ENCODE peak calls at places on chromosomes 1 and 21, in six cellular contexts. One of them, this sample, is unnamed.

GRCh38 chr1:25711555-25712298 is 88.3 kb upstream of the SELENON start:
- DNase-seq in T-cell: peak; percentile 41
- DNase-seq in astrocyte of the spinal cord: peak; percentile 38
- DNase-seq in progenitor cell of endocrine pancreas: no peak
- DNase-seq in NCI-H2081: no peak
- DNase-seq in NCI-H524 treated with DMSO at 0.1 percent for 48 hours: no peak
- DNase-seq in this sample: no peak

GRCh38 chr1:42931108-42931539 is 27.5 kb downstream of the SLC2A1 start:
- DNase-seq in progenitor cell of endocrine pancreas: no peak
- DNase-seq in astrocyte of the spinal cord: no peak
- DNase-seq in NCI-H524 treated with DMSO at 0.1 percent for 48 hours: no peak
- DNase-seq in T-cell: peak; percentile 48
- DNase-seq in NCI-H2081: peak; percentile 19
- DNase-seq in this sample: no peak

GRCh38 chr1:27940297-27940696 is 5.5 kb downstream of the SMPDL3B start:
- DNase-seq in NCI-H524 treated with DMSO at 0.1 percent for 48 hours: no peak
- DNase-seq in progenitor cell of endocrine pancreas: no peak
- DNase-seq in NCI-H2081: peak; percentile 7
- DNase-seq in T-cell: peak; percentile 78
- DNase-seq in astrocyte of the spinal cord: no peak
- DNase-seq in this sample: no peak

GRCh38 chr1:228460830-228461229 is 26.4 kb upstream of the RNF187 start:
- DNase-seq in NCI-H2081: no peak
- DNase-seq in T-cell: no peak
- DNase-seq in progenitor cell of endocrine pancreas: no peak
- DNase-seq in NCI-H524 treated with DMSO at 0.1 percent for 48 hours: no peak
- DNase-seq in astrocyte of the spinal cord: no peak
- DNase-seq in this sample: no peak

GRCh38 chr1:117176579-117176978 is 34.1 kb downstream of the VTCN1 start:
- DNase-seq in NCI-H524 treated with DMSO at 0.1 percent for 48 hours: no peak
- DNase-seq in astrocyte of the spinal cord: no peak
- DNase-seq in progenitor cell of endocrine pancreas: no peak
- DNase-seq in NCI-H2081: no peak
- DNase-seq in T-cell: no peak
- DNase-seq in this sample: no peak

GRCh38 chr1:228166170-228166936 is 749 bp downstream of the IBA57 start:
- DNase-seq in T-cell: peak; percentile 48
- DNase-seq in astrocyte of the spinal cord: peak; percentile 38
- DNase-seq in progenitor cell of endocrine pancreas: no peak
- DNase-seq in NCI-H2081: peak; percentile 21
- DNase-seq in NCI-H524 treated with DMSO at 0.1 percent for 48 hours: peak; percentile 12
- DNase-seq in this sample: peak; percentile 78

GRCh38 chr1:108877858-108878257 is 1.1 kb downstream of the GPSM2 start:
- DNase-seq in NCI-H2081: no peak
- DNase-seq in T-cell: no peak
- DNase-seq in astrocyte of the spinal cord: peak; percentile 51
- DNase-seq in progenitor cell of endocrine pancreas: no peak
- DNase-seq in NCI-H524 treated with DMSO at 0.1 percent for 48 hours: no peak
- DNase-seq in this sample: no peak

GRCh38 chr1:2166254-2166653 is 28.3 kb downstream of the FAAP20 start:
- DNase-seq in NCI-H524 treated with DMSO at 0.1 percent for 48 hours: no peak
- DNase-seq in T-cell: no peak
- DNase-seq in NCI-H2081: no peak
- DNase-seq in progenitor cell of endocrine pancreas: no peak
- DNase-seq in astrocyte of the spinal cord: no peak
- DNase-seq in this sample: no peak

GRCh38 chr21:45504021-45504515 is 38.2 kb downstream of the SLC19A1 start:
- DNase-seq in T-cell: no peak
- DNase-seq in NCI-H2081: no peak
- DNase-seq in astrocyte of the spinal cord: no peak
- DNase-seq in progenitor cell of endocrine pancreas: no peak
- DNase-seq in NCI-H524 treated with DMSO at 0.1 percent for 48 hours: no peak
- DNase-seq in this sample: no peak

GRCh38 chr1:228415853-228416216 is 826 bp downstream of the TRIM17 start:
- DNase-seq in NCI-H2081: no peak
- DNase-seq in astrocyte of the spinal cord: no peak
- DNase-seq in progenitor cell of endocrine pancreas: no peak
- DNase-seq in T-cell: no peak
- DNase-seq in NCI-H524 treated with DMSO at 0.1 percent for 48 hours: no peak
- DNase-seq in this sample: no peak

GRCh38 chr21:36463991-36464390 is 15.9 kb downstream of the CLDN14 start:
- DNase-seq in NCI-H2081: no peak
- DNase-seq in astrocyte of the spinal cord: no peak
- DNase-seq in T-cell: no peak
- DNase-seq in progenitor cell of endocrine pancreas: no peak
- DNase-seq in NCI-H524 treated with DMSO at 0.1 percent for 48 hours: no peak
- DNase-seq in this sample: no peak

GRCh38 chr1:28917757-28918118 is 3.4 kb downstream of the EPB41 start:
- DNase-seq in astrocyte of the spinal cord: no peak
- DNase-seq in T-cell: no peak
- DNase-seq in progenitor cell of endocrine pancreas: no peak
- DNase-seq in NCI-H524 treated with DMSO at 0.1 percent for 48 hours: no peak
- DNase-seq in NCI-H2081: no peak
- DNase-seq in this sample: no peak

GRCh38 chr1:178724734-178725602 is at the start of gene RALGPS2:
- DNase-seq in NCI-H2081: peak; percentile 48
- DNase-seq in astrocyte of the spinal cord: peak; percentile 76
- DNase-seq in NCI-H524 treated with DMSO at 0.1 percent for 48 hours: no peak
- DNase-seq in progenitor cell of endocrine pancreas: peak; percentile 52
- DNase-seq in T-cell: peak; percentile 47
- DNase-seq in this sample: peak; percentile 46

GRCh38 chr1:14850563-14850962 is 252.1 kb downstream of the KAZN start:
- DNase-seq in NCI-H524 treated with DMSO at 0.1 percent for 48 hours: no peak
- DNase-seq in T-cell: no peak
- DNase-seq in progenitor cell of endocrine pancreas: no peak
- DNase-seq in astrocyte of the spinal cord: no peak
- DNase-seq in NCI-H2081: no peak
- DNase-seq in this sample: no peak

GRCh38 chr1:17810668-17811067 is 55.5 kb downstream of the ACTL8 start:
- DNase-seq in NCI-H2081: no peak
- DNase-seq in progenitor cell of endocrine pancreas: no peak
- DNase-seq in T-cell: no peak
- DNase-seq in NCI-H524 treated with DMSO at 0.1 percent for 48 hours: no peak
- DNase-seq in astrocyte of the spinal cord: no peak
- DNase-seq in this sample: no peak

GRCh38 chr21:42641311-42642218 is 11.9 kb upstream of the PDE9A start:
- DNase-seq in NCI-H2081: no peak
- DNase-seq in progenitor cell of endocrine pancreas: no peak
- DNase-seq in NCI-H524 treated with DMSO at 0.1 percent for 48 hours: no peak
- DNase-seq in astrocyte of the spinal cord: no peak
- DNase-seq in T-cell: no peak
- DNase-seq in this sample: no peak

GRCh38 chr1:200908158-200908868 is 13.6 kb downstream of the INAVA start:
- DNase-seq in T-cell: no peak
- DNase-seq in NCI-H2081: no peak
- DNase-seq in progenitor cell of endocrine pancreas: no peak
- DNase-seq in NCI-H524 treated with DMSO at 0.1 percent for 48 hours: no peak
- DNase-seq in astrocyte of the spinal cord: no peak
- DNase-seq in this sample: no peak

GRCh38 chr1:218156602-218157001 is 128.5 kb upstream of the RRP15 start:
- DNase-seq in NCI-H2081: peak; percentile 66
- DNase-seq in T-cell: no peak
- DNase-seq in astrocyte of the spinal cord: no peak
- DNase-seq in progenitor cell of endocrine pancreas: peak; percentile 30
- DNase-seq in NCI-H524 treated with DMSO at 0.1 percent for 48 hours: no peak
- DNase-seq in this sample: peak; percentile 70

GRCh38 chr1:32817815-32818786 is 648 bp downstream of the S100PBP start:
- DNase-seq in NCI-H524 treated with DMSO at 0.1 percent for 48 hours: peak; percentile 14
- DNase-seq in progenitor cell of endocrine pancreas: peak; percentile 54
- DNase-seq in T-cell: no peak
- DNase-seq in astrocyte of the spinal cord: peak; percentile 60
- DNase-seq in NCI-H2081: peak; percentile 68
- DNase-seq in this sample: peak; percentile 86

GRCh38 chr21:26832513-26832912 is 12.7 kb downstream of the ADAMTS1 start:
- DNase-seq in T-cell: no peak
- DNase-seq in NCI-H2081: no peak
- DNase-seq in astrocyte of the spinal cord: no peak
- DNase-seq in NCI-H524 treated with DMSO at 0.1 percent for 48 hours: no peak
- DNase-seq in progenitor cell of endocrine pancreas: no peak
- DNase-seq in this sample: no peak

GRCh38 chr1:34867421-34867820 is 7.9 kb upstream of the SMIM12 start:
- DNase-seq in NCI-H2081: no peak
- DNase-seq in NCI-H524 treated with DMSO at 0.1 percent for 48 hours: no peak
- DNase-seq in T-cell: no peak
- DNase-seq in progenitor cell of endocrine pancreas: no peak
- DNase-seq in astrocyte of the spinal cord: no peak
- DNase-seq in this sample: no peak

GRCh38 chr1:22607154-22607553 is 29.3 kb upstream of the C1QA start:
- DNase-seq in NCI-H2081: no peak
- DNase-seq in astrocyte of the spinal cord: no peak
- DNase-seq in progenitor cell of endocrine pancreas: no peak
- DNase-seq in NCI-H524 treated with DMSO at 0.1 percent for 48 hours: no peak
- DNase-seq in T-cell: no peak
- DNase-seq in this sample: no peak

GRCh38 chr1:19892628-19893168 is 10.5 kb downstream of the OTUD3 start:
- DNase-seq in NCI-H524 treated with DMSO at 0.1 percent for 48 hours: no peak
- DNase-seq in astrocyte of the spinal cord: no peak
- DNase-seq in NCI-H2081: no peak
- DNase-seq in progenitor cell of endocrine pancreas: no peak
- DNase-seq in T-cell: no peak
- DNase-seq in this sample: no peak

GRCh38 chr1:101137144-101138126 is 99.4 kb upstream of the S1PR1 start:
- DNase-seq in progenitor cell of endocrine pancreas: no peak
- DNase-seq in NCI-H2081: no peak
- DNase-seq in astrocyte of the spinal cord: peak; percentile 61
- DNase-seq in NCI-H524 treated with DMSO at 0.1 percent for 48 hours: no peak
- DNase-seq in T-cell: no peak
- DNase-seq in this sample: no peak

GRCh38 chr1:8017495-8018310 is 8.4 kb downstream of the ERRFI1 start:
- DNase-seq in astrocyte of the spinal cord: peak; percentile 45
- DNase-seq in NCI-H524 treated with DMSO at 0.1 percent for 48 hours: no peak
- DNase-seq in T-cell: no peak
- DNase-seq in NCI-H2081: no peak
- DNase-seq in progenitor cell of endocrine pancreas: no peak
- DNase-seq in this sample: no peak

GRCh38 chr1:112688781-112689193 is 14.3 kb downstream of the MOV10 start:
- DNase-seq in progenitor cell of endocrine pancreas: no peak
- DNase-seq in NCI-H524 treated with DMSO at 0.1 percent for 48 hours: no peak
- DNase-seq in astrocyte of the spinal cord: no peak
- DNase-seq in NCI-H2081: no peak
- DNase-seq in T-cell: no peak
- DNase-seq in this sample: no peak

GRCh38 chr1:151502859-151503509 is 8.2 kb upstream of the CGN start:
- DNase-seq in NCI-H524 treated with DMSO at 0.1 percent for 48 hours: no peak
- DNase-seq in T-cell: no peak
- DNase-seq in progenitor cell of endocrine pancreas: no peak
- DNase-seq in NCI-H2081: no peak
- DNase-seq in astrocyte of the spinal cord: no peak
- DNase-seq in this sample: no peak

GRCh38 chr1:180053594-180054567 is 99.3 kb downstream of the CEP350 start:
- DNase-seq in astrocyte of the spinal cord: no peak
- DNase-seq in NCI-H2081: no peak
- DNase-seq in NCI-H524 treated with DMSO at 0.1 percent for 48 hours: no peak
- DNase-seq in progenitor cell of endocrine pancreas: no peak
- DNase-seq in T-cell: no peak
- DNase-seq in this sample: no peak

GRCh38 chr1:193741228-193741627 is 554.8 kb upstream of the B3GALT2 start:
- DNase-seq in T-cell: no peak
- DNase-seq in astrocyte of the spinal cord: no peak
- DNase-seq in progenitor cell of endocrine pancreas: no peak
- DNase-seq in NCI-H2081: no peak
- DNase-seq in NCI-H524 treated with DMSO at 0.1 percent for 48 hours: no peak
- DNase-seq in this sample: no peak

GRCh38 chr1:226181996-226182714 is 4.4 kb downstream of the ACBD3 start:
- DNase-seq in progenitor cell of endocrine pancreas: no peak
- DNase-seq in T-cell: no peak
- DNase-seq in NCI-H524 treated with DMSO at 0.1 percent for 48 hours: no peak
- DNase-seq in astrocyte of the spinal cord: peak; percentile 41
- DNase-seq in NCI-H2081: no peak
- DNase-seq in this sample: no peak

GRCh38 chr21:36859744-36860501 is 106.5 kb downstream of the HLCS start:
- DNase-seq in NCI-H524 treated with DMSO at 0.1 percent for 48 hours: no peak
- DNase-seq in NCI-H2081: no peak
- DNase-seq in T-cell: peak; percentile 34
- DNase-seq in astrocyte of the spinal cord: peak; percentile 33
- DNase-seq in progenitor cell of endocrine pancreas: no peak
- DNase-seq in this sample: peak; percentile 31

GRCh38 chr21:16046625-16047340 is 317.0 kb downstream of the USP25 start:
- DNase-seq in T-cell: no peak
- DNase-seq in NCI-H2081: no peak
- DNase-seq in astrocyte of the spinal cord: peak; percentile 25
- DNase-seq in NCI-H524 treated with DMSO at 0.1 percent for 48 hours: no peak
- DNase-seq in progenitor cell of endocrine pancreas: no peak
- DNase-seq in this sample: no peak

This sample was measured in H1.